ENCODE peak calls at places on chromosome 18, in four cellular contexts. Q is left ventricle myocardium inferior, T is endothelial cell of umbilical vein, V is lower lobe of right lung. G is an unnamed sample.

GRCh38 chr18:23127145-23127544 is 8.1 kb upstream of the CABLES1 start:
- DNase-seq in V (no peak), T (no peak), Q (no peak), G (no peak)

GRCh38 chr18:62651276-62652031 is 63.9 kb upstream of the PHLPP1 start:
- DNase-seq in V (no peak), Q (no peak), T (no peak), G (no peak)

GRCh38 chr18:55500316-55501086 is 87.5 kb downstream of the TCF4 start:
- DNase-seq in V (no peak), T (peak; percentile 92), Q (no peak), G (no peak)

GRCh38 chr18:47931707-47932103 is 1.2 kb upstream of the SMAD2 start:
- DNase-seq in Q (no peak), V (no peak), T (no peak), G (peak; percentile 50)

GRCh38 chr18:72544092-72544886 is at the start of gene CBLN2:
- DNase-seq in V (peak; percentile 45), Q (no peak), T (peak; percentile 64), G (peak; percentile 85)

GRCh38 chr18:52499646-52500045 is 159.6 kb downstream of the DCC start:
- DNase-seq in Q (no peak), T (no peak), V (no peak), G (no peak)

GRCh38 chr18:41265047-41265446 is 690.0 kb upstream of the PIK3C3 start:
- DNase-seq in V (no peak), Q (no peak), T (peak; percentile 34), G (no peak)

GRCh38 chr18:44771957-44772917 is 91.5 kb downstream of the SETBP1 start:
- DNase-seq in Q (peak; percentile 30), V (no peak), T (no peak), G (no peak)

GRCh38 chr18:28045880-28046279 is 131.1 kb downstream of the CDH2 start:
- DNase-seq in V (no peak), Q (no peak), T (no peak), G (no peak)

GRCh38 chr18:75775121-75775520 is 347.6 kb upstream of the SMIM21 start:
- DNase-seq in Q (no peak), V (no peak), T (no peak), G (no peak)

GRCh38 chr18:35127201-35127600 is 86.0 kb downstream of the MAPRE2 start:
- DNase-seq in Q (no peak), T (peak; percentile 21), V (no peak), G (no peak)

DNA sequence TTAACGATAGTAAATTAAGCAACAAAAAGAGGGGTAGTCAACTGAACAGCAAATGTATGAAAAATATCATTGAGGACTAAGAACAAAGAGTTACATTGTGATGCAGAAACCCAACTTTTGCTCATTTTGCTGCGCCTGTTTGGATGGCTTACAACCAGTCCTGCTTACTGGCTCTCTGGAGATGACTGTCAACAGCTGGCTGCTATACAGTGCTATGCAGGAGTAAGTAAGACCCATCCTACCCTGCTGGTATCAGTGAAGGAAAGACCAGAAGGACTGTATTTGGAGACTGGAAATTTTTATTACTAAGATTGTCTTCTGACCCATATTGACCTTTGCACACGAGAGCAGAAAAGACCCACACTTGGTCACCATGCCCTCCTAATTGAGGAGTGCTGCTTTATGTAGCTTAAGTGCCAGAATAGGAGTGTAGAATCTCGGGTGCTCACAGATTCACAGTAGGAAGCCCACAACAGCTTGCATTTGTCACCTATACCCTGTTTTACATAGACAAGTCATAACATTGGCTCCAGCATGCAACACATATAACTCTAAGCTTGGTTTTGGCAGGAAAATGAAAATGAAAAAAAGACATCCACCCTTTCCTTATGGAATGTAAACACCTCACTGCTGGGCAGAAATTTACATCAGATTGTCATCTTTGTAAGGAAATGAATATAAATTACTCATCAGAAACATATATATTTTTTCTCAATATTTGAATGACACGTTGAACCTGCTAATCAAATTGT is 1915.1 kb upstream of the CELF4 start:
- DNase-seq in V (no peak), Q (no peak), T (peak; percentile 19), G (no peak)
- TF ChIP-seq CTCF in V (no peak), Q (no peak), T (no peak), G (no peak)

GRCh38 chr18:59385191-59385590 is 26.1 kb upstream of the LMAN1 start:
- DNase-seq in T (no peak), V (no peak), Q (no peak), G (no peak)
- H3K4me3 ChIP-seq in T (no peak overlapping the region), V (no peak overlapping the region), Q (no peak overlapping the region), G (no peak overlapping the region)

GRCh38 chr18:8937695-8938094 is 164.8 kb upstream of the NDUFV2 start:
- DNase-seq in T (no peak), V (no peak), Q (no peak), G (no peak)
- TF ChIP-seq CTCF in T (no peak), V (no peak), Q (no peak), G (no peak)

GRCh38 chr18:46265190-46266156 is 161.3 kb downstream of the HAUS1 start:
- DNase-seq in Q (no peak), V (no peak), T (no peak), G (no peak)
- H3K4me3 ChIP-seq in Q (no peak overlapping the region), V (no peak overlapping the region), T (no peak overlapping the region), G (no peak overlapping the region)

G was measured in left lung.